ENCODE peak calls at places on chromosomes 7 and 10, in ten cellular contexts. E, Z, Y, D, M, N, P, F, A and S are unnamed samples.

GRCh38 chr10:76017026-76017732 is 585.8 kb downstream of the LRMDA start:
- DNase-seq in E (no peak), Z (no peak), Y (no peak), D (no peak), M (no peak), N (no peak), P (no peak), F (no peak), A (no peak), S (no peak)

GRCh38 chr7:42105541-42106349 is 131.3 kb downstream of the GLI3 start:
- DNase-seq in E (no peak), Z (no peak), Y (no peak), D (no peak), M (no peak), N (no peak), P (peak), F (no peak), A (no peak), S (no peak)

GRCh38 chr10:1404953-1405260 is 332.4 kb downstream of the ADARB2 start:
- DNase-seq in E (no peak), Z (no peak), Y (no peak), D (no peak), M (no peak), N (no peak), P (no peak), F (no peak), A (no peak), S (no peak)

GRCh38 chr7:50364645-50365044 is 60.1 kb downstream of the IKZF1 start:
- DNase-seq in E (no peak), Z (no peak), Y (no peak), D (no peak), M (no peak), N (no peak), P (no peak), F (no peak), A (no peak), S (no peak)

GRCh38 chr10:16644146-16644545 is 122.5 kb upstream of the C1QL3 start:
- DNase-seq in E (no peak), Z (peak), Y (no peak), D (no peak), M (no peak), N (no peak), P (peak), F (no peak), A (peak), S (no peak)

GRCh38 chr10:103605359-103606156 is 112.1 kb downstream of the NEURL1 start:
- DNase-seq in E (peak), Z (peak), Y (peak), D (no peak), M (peak), N (peak), P (peak), F (no peak), A (peak), S (no peak)

GRCh38 chr10:130053561-130053960 is 57.1 kb downstream of the C10orf143 start:
- DNase-seq in E (no peak), Z (no peak), Y (no peak), D (no peak), M (peak), N (no peak), P (no peak), F (no peak), A (no peak), S (no peak)

GRCh38 chr10:15824498-15824897 is 35.8 kb downstream of the MINDY3 start:
- DNase-seq in E (no peak), Z (peak), Y (no peak), D (no peak), M (peak), N (no peak), P (peak), F (no peak), A (peak), S (no peak)

GRCh38 chr7:2138146-2138765 is 94.5 kb downstream of the MAD1L1 start:
- DNase-seq in E (no peak), Z (no peak), Y (no peak), D (no peak), M (no peak), N (peak), P (no peak), F (peak), A (no peak), S (no peak)

GRCh38 chr7:21782996-21783395 is 162.7 kb downstream of the CDCA7L start:
- DNase-seq in E (no peak), Z (no peak), Y (no peak), D (no peak), M (no peak), N (no peak), P (no peak), F (no peak), A (peak), S (no peak)

GRCh38 chr7:43540463-43540862 is 42.4 kb upstream of the STK17A start:
- DNase-seq in E (no peak), Z (no peak), Y (no peak), D (no peak), M (no peak), N (no peak), P (no peak), F (no peak), A (no peak), S (no peak)

GRCh38 chr10:117662790-117663540 is 120.4 kb downstream of the EMX2 start:
- DNase-seq in E (no peak), Z (no peak), Y (no peak), D (no peak), M (no peak), N (no peak), P (no peak), F (no peak), A (no peak), S (no peak)

GRCh38 chr7:2217206-2217605 is 15.5 kb downstream of the MAD1L1 start:
- DNase-seq in E (no peak), Z (no peak), Y (no peak), D (no peak), M (no peak), N (no peak), P (no peak), F (no peak), A (no peak), S (no peak)

GRCh38 chr7:116211006-116211912 is 920 bp downstream of the TES start:
- DNase-seq in E (peak), Z (peak), Y (peak), D (peak), M (peak), N (peak), P (peak), F (peak), A (peak), S (no peak)

GRCh38 chr7:31497501-31497900 is 16.4 kb upstream of the ITPRID1 start:
- DNase-seq in E (no peak), Z (no peak), Y (no peak), D (no peak), M (no peak), N (no peak), P (no peak), F (no peak), A (no peak), S (no peak)

GRCh38 chr10:100022403-100022802 is 12.7 kb upstream of the DNMBP start:
- DNase-seq in E (no peak), Z (peak), Y (no peak), D (no peak), M (peak), N (no peak), P (no peak), F (no peak), A (peak), S (no peak)

GRCh38 chr7:28748346-28748745 is 209.8 kb downstream of the TRIL start:
- DNase-seq in E (no peak), Z (no peak), Y (no peak), D (no peak), M (no peak), N (no peak), P (no peak), F (no peak), A (no peak), S (no peak)
- TF ChIP-seq CTCF in E (no peak), Z (no peak), Y (no peak), D (no peak), M (no peak), N (no peak), P (no peak), F (no peak), A (no peak), S (no peak)

DNA sequence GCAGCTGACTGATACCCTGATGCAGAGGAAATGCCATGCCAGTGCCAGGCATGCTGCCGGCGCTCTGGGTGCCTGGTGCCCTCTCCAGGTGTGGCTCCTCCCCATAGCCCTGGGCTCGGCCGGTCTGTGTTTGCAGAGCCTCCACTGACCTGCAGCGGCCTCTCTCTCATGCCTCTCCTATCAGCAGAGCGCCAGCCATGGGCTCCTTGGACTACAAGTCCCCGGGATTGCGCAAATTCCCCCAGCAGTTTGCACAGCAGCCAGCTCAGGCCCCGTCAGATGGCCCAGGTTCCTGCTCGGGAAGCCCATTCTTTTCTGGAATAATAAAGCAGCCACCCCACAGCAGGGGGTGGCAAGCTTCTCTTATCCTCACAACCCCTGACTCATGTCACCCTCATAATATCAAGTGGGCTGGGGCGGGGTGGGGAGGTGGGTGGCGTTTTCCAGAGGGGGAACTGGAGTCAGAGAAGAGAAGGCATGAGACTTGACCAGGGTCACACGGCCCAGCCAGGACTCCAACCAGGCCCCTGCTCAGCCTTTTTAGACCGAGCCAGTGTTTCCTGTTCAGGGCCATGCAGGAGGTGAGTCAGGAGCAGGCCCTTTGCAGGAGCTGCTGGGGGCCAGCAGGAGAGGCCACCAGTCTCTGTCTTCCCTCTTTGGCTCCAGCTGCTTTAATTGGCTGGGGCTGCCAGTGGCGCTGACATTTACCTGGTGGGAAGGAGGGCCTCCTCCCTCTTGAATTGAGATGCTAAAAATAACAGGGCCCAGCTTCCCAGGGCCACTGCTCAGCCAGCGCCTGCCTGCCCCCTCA is 58.6 kb downstream of the ZMIZ1 start:
- DNase-seq in E (no peak), Z (no peak), Y (peak), D (peak), M (peak), N (peak), P (peak), F (no peak), A (peak), S (no peak)
- TF ChIP-seq CTCF in E (no peak), Z (no peak), Y (no peak), D (no peak), M (no peak), N (no peak), P (no peak), F (no peak), A (no peak), S (no peak)

GRCh38 chr7:39667354-39667923 is 44.1 kb downstream of the RALA start:
- DNase-seq in E (peak), Z (no peak), Y (no peak), D (no peak), M (peak), N (no peak), P (no peak), F (no peak), A (no peak), S (no peak)
- TF ChIP-seq CTCF in E (no peak), Z (no peak), Y (no peak), D (no peak), M (no peak), N (no peak), P (peak), F (no peak), A (no peak), S (no peak)

GRCh38 chr10:119197921-119198320 is 9.4 kb upstream of the GRK5 start:
- DNase-seq in E (no peak), Z (peak), Y (no peak), D (no peak), M (no peak), N (no peak), P (peak), F (no peak), A (peak), S (no peak)

GRCh38 chr10:119203006-119203405 is 4.4 kb upstream of the GRK5 start:
- DNase-seq in E (no peak), Z (peak), Y (no peak), D (no peak), M (no peak), N (no peak), P (peak), F (no peak), A (peak), S (no peak)

GRCh38 chr10:119198438-119198837 is 8.9 kb upstream of the GRK5 start:
- DNase-seq in E (peak), Z (no peak), Y (no peak), D (no peak), M (no peak), N (no peak), P (no peak), F (no peak), A (no peak), S (no peak)

GRCh38 chr10:119201233-119201632 is 6.1 kb upstream of the GRK5 start:
- DNase-seq in E (no peak), Z (no peak), Y (no peak), D (no peak), M (no peak), N (no peak), P (no peak), F (no peak), A (no peak), S (no peak)

GRCh38 chr10:119199231-119199992 is 8.0 kb upstream of the GRK5 start:
- DNase-seq in E (peak), Z (peak), Y (peak), D (peak), M (peak), N (no peak), P (peak), F (no peak), A (peak), S (peak)
- TF ChIP-seq CTCF in E (peak), Z (peak), Y (peak), D (peak), M (peak), N (peak), P (peak), F (peak), A (peak), S (peak)

GRCh38 chr7:159020987-159021386 is 123.7 kb downstream of the VIPR2 start:
- DNase-seq in E (peak), Z (no peak), Y (peak), D (no peak), M (peak), N (no peak), P (no peak), F (no peak), A (no peak), S (no peak)
- TF ChIP-seq CTCF in E (no peak), Z (peak), Y (peak), D (no peak), M (no peak), N (no peak), P (no peak), F (no peak), A (no peak), S (no peak)

GRCh38 chr10:6843477-6843876 is 263.4 kb upstream of the PRKCQ start:
- DNase-seq in E (no peak), Z (no peak), Y (no peak), D (no peak), M (peak), N (no peak), P (no peak), F (no peak), A (no peak), S (no peak)
- TF ChIP-seq CTCF in E (no peak), Z (no peak), Y (no peak), D (no peak), M (peak), N (peak), P (peak), F (no peak), A (no peak), S (no peak)